ENCODE peak calls at places on chromosomes 2 and 18, in eight cellular contexts. X is CD8-positive, alpha-beta T cell; K is WTC11; F is T follicular helper cell; G is C1 segment of cervical spinal cord; J is T-helper 17 cell; S is tibial nerve; M is AML-193. Y is an unnamed sample.

GRCh38 chr2:138559648-138560047 is 58.1 kb downstream of the SPOPL start:
- DNase-seq in X (no peak), K (no peak), F (no peak), G (no peak), J (no peak), S (no peak), M (no peak), Y (no peak)

GRCh38 chr18:79748321-79749157 is 49.2 kb upstream of the KCNG2 start:
- DNase-seq in J (no peak), F (no peak), S (no peak), G (no peak), K (no peak), M (no peak), X (no peak), Y (peak)

GRCh38 chr2:233487748-233488345 is 78.7 kb downstream of the USP40 start:
- DNase-seq in J (no peak), K (no peak), M (no peak), S (no peak), X (no peak), G (no peak), F (no peak), Y (no peak)

GRCh38 chr18:2218101-2218500 is 353.2 kb downstream of the METTL4 start:
- DNase-seq in S (no peak), X (no peak), F (no peak), K (no peak), J (no peak), G (no peak), M (peak), Y (no peak)

GRCh38 chr2:221533299-221533698 is 38.8 kb downstream of the EPHA4 start:
- DNase-seq in X (no peak), F (no peak), M (no peak), G (no peak), S (no peak), J (no peak), K (no peak), Y (no peak)

GRCh38 chr2:67626656-67627055 is 229.5 kb downstream of the ETAA1 start:
- DNase-seq in M (no peak), S (no peak), X (no peak), J (no peak), G (no peak), F (no peak), K (no peak), Y (no peak)

GRCh38 chr18:48612917-48613316 is 74.1 kb downstream of the CTIF start:
- DNase-seq in S (no peak), F (no peak), M (no peak), G (no peak), X (no peak), J (no peak), K (no peak), Y (peak)

GRCh38 chr18:14093526-14093925 is 38.7 kb downstream of the ZNF519 start:
- DNase-seq in F (no peak), G (no peak), X (no peak), M (no peak), K (no peak), J (no peak), S (no peak), Y (no peak)

GRCh38 chr18:48767090-48767670 is 183.6 kb downstream of the SMAD7 start:
- DNase-seq in F (no peak), M (no peak), G (no peak), X (no peak), K (no peak), J (no peak), S (no peak), Y (peak)

GRCh38 chr2:201257381-201257940 is 2.9 kb upstream of the CASP8 start:
- DNase-seq in X (peak), F (peak), G (peak), S (no peak), J (peak), K (no peak), M (peak), Y (peak)

GRCh38 chr2:207802650-207803049 is 32.9 kb upstream of the FZD5 start:
- DNase-seq in G (no peak), M (no peak), X (no peak), J (no peak), F (no peak), K (no peak), S (no peak), Y (no peak)

GRCh38 chr18:58176915-58177717 is 133.1 kb downstream of the NEDD4L start:
- DNase-seq in J (no peak), X (no peak), M (no peak), K (no peak), G (no peak), S (no peak), F (no peak), Y (no peak)

GRCh38 chr2:158719411-158719810 is 75.7 kb upstream of the DAPL1 start:
- DNase-seq in J (no peak), M (no peak), K (no peak), G (no peak), S (no peak), F (no peak), X (no peak), Y (no peak)

GRCh38 chr18:39655341-39655740 is 2089.7 kb upstream of the CELF4 start:
- DNase-seq in S (no peak), M (no peak), G (no peak), J (no peak), K (no peak), X (no peak), F (no peak), Y (no peak)

GRCh38 chr2:98383166-98383565 is 36.9 kb downstream of the CNGA3 start:
- DNase-seq in F (no peak), G (no peak), J (no peak), M (no peak), X (peak), K (no peak), S (no peak), Y (no peak)

GRCh38 chr2:127170021-127170420 is 50.1 kb downstream of the CYP27C1 start:
- DNase-seq in G (no peak), X (no peak), M (no peak), F (no peak), K (no peak), S (no peak), J (no peak), Y (no peak)

GRCh38 chr18:79229451-79229850 is 160.3 kb downstream of the ATP9B start:
- DNase-seq in M (no peak), K (no peak), J (no peak), F (no peak), G (no peak), S (no peak), X (no peak), Y (no peak)

GRCh38 chr2:99810241-99810640 is 320.4 kb upstream of the REV1 start:
- DNase-seq in S (no peak), X (no peak), F (no peak), G (no peak), J (no peak), M (no peak), K (no peak), Y (no peak)

GRCh38 chr2:55620123-55620779 is 2.8 kb upstream of the PPP4R3B start:
- DNase-seq in J (no peak), G (no peak), S (no peak), X (no peak), M (peak), F (no peak), K (peak), Y (peak)

GRCh38 chr2:170162261-170162612 is 15.7 kb upstream of the MYO3B start:
- DNase-seq in M (no peak), J (no peak), X (no peak), G (no peak), K (no peak), F (no peak), S (no peak), Y (no peak)

GRCh38 chr2:45909677-45910191 is 258.3 kb downstream of the PRKCE start:
- DNase-seq in X (no peak), J (no peak), F (no peak), M (no peak), G (no peak), K (no peak), S (no peak), Y (no peak)

GRCh38 chr18:68662779-68663178 is 52.1 kb downstream of the TMX3 start:
- DNase-seq in F (no peak), G (no peak), X (no peak), M (peak), K (no peak), J (no peak), S (no peak), Y (no peak)

GRCh38 chr2:45128580-45128997 is 119.3 kb upstream of the SIX2 start:
- DNase-seq in M (no peak), G (no peak), K (no peak), J (no peak), F (no peak), X (no peak), S (no peak), Y (no peak)

GRCh38 chr2:40130251-40130994 is 321.5 kb downstream of the SLC8A1 start:
- DNase-seq in M (no peak), S (no peak), J (no peak), F (no peak), X (no peak), K (no peak), G (no peak), Y (no peak)

GRCh38 chr2:206253125-206253787 is 21.2 kb upstream of the ZDBF2 start:
- DNase-seq in M (no peak), G (no peak), K (no peak), J (no peak), F (no peak), X (no peak), S (no peak), Y (peak)

GRCh38 chr18:75823376-75823950 is 396.0 kb upstream of the SMIM21 start:
- DNase-seq in J (no peak), M (no peak), S (no peak), G (no peak), K (no peak), F (no peak), X (no peak), Y (no peak)

GRCh38 chr2:67856866-67857265 is 205.9 kb downstream of the C1D start:
- DNase-seq in S (no peak), F (no peak), G (no peak), K (no peak), M (no peak), X (no peak), J (no peak), Y (no peak)

GRCh38 chr18:2572892-2573291 is 1.5 kb downstream of the NDC80 start:
- DNase-seq in X (no peak), S (no peak), G (no peak), M (no peak), F (no peak), K (no peak), J (no peak), Y (no peak)

GRCh38 chr2:120741514-120742448 is 6.1 kb downstream of the GLI2 start:
- DNase-seq in K (peak), G (peak), J (no peak), M (no peak), S (no peak), X (peak), F (no peak), Y (peak)

GRCh38 chr18:45871655-45872054 is 46.2 kb downstream of the SIGLEC15 start:
- DNase-seq in S (no peak), K (no peak), X (no peak), G (no peak), M (no peak), F (no peak), J (no peak), Y (no peak)

GRCh38 chr2:17966793-17967192 is 88.3 kb downstream of the KCNS3 start:
- DNase-seq in G (no peak), K (no peak), X (no peak), F (no peak), S (no peak), M (no peak), J (no peak), Y (no peak)

GRCh38 chr2:146844226-146844990 is 1000.4 kb upstream of the ACVR2A start:
- DNase-seq in M (no peak), S (no peak), J (no peak), K (no peak), G (no peak), F (no peak), X (no peak), Y (no peak)

GRCh38 chr2:188695953-188696352 is 278.2 kb upstream of the COL3A1 start:
- DNase-seq in M (no peak), J (no peak), S (no peak), X (no peak), K (no peak), F (no peak), G (no peak), Y (no peak)

GRCh38 chr2:220068877-220069276 is 441.4 kb downstream of the SLC4A3 start:
- DNase-seq in G (no peak), X (no peak), J (no peak), M (no peak), S (no peak), K (no peak), F (no peak), Y (no peak)

GRCh38 chr2:117931266-117931665 is 82.6 kb downstream of the CCDC93 start:
- DNase-seq in X (no peak), G (no peak), S (no peak), M (no peak), J (no peak), K (no peak), F (no peak), Y (no peak)

GRCh38 chr2:218002103-218002502 is 692 bp downstream of the TNS1 start:
- DNase-seq in G (no peak), F (no peak), J (no peak), M (no peak), K (no peak), X (no peak), S (no peak), Y (no peak)

GRCh38 chr2:104539649-104540048 is 314.3 kb upstream of the POU3F3 start:
- DNase-seq in J (no peak), X (no peak), K (no peak), G (no peak), S (no peak), M (peak), F (no peak), Y (no peak)

GRCh38 chr2:96867756-96868554 is 1.9 kb downstream of the SEMA4C start:
- DNase-seq in M (no peak), K (no peak), X (peak), F (no peak), G (peak), S (no peak), J (peak), Y (peak)

GRCh38 chr2:67241453-67241852 is 155.7 kb upstream of the ETAA1 start:
- DNase-seq in M (no peak), F (no peak), J (no peak), G (no peak), K (no peak), S (no peak), X (no peak), Y (no peak)

Y was measured in spleen.